ENCODE peak calls at places on chromosomes 1 and 21, in seven cellular contexts. D is prostate gland, V is esophagus muscularis mucosa, F is GM12892, I is H1, R is transverse colon, K is endothelial cell of umbilical vein. N is an unnamed sample.

GRCh38 chr21:46116189-46116845 is 18.4 kb downstream of the COL6A2 start:
- DNase-seq in F (peak; percentile 13), R (no peak), K (no peak), I (no peak), D (no peak), V (no peak), N (peak; percentile 9)

GRCh38 chr1:241990040-241990439 is 8.9 kb downstream of the MAP1LC3C start:
- DNase-seq in F (no peak), V (no peak), R (peak; percentile 61), I (no peak), K (no peak), D (no peak), N (no peak)

GRCh38 chr1:4265836-4266235 is 365.8 kb upstream of the C1orf174 start:
- DNase-seq in V (peak; percentile 89), R (no peak), K (no peak), I (no peak), F (no peak), D (no peak), N (no peak)

GRCh38 chr1:182624582-182624981 is 20.4 kb upstream of the RGS16 start:
- DNase-seq in R (no peak), K (no peak), I (no peak), F (no peak), D (no peak), V (no peak), N (no peak)

GRCh38 chr1:227546598-227547313 is 16.6 kb upstream of the ZNF678 start:
- DNase-seq in K (no peak), D (no peak), R (no peak), F (no peak), V (no peak), I (no peak), N (no peak)

GRCh38 chr1:143698016-143698415 is 273.8 kb downstream of the FAM72C start:
- DNase-seq in R (peak; percentile 74), V (no peak), I (peak; percentile 29), K (no peak), D (no peak), F (no peak), N (no peak)

GRCh38 chr1:61097326-61097725 is 15.0 kb downstream of the NFIA start:
- DNase-seq in D (no peak), V (no peak), I (no peak), R (no peak), K (peak; percentile 44), F (no peak), N (no peak)

GRCh38 chr1:7616076-7616833 is 154.8 kb upstream of the VAMP3 start:
- DNase-seq in V (no peak), I (no peak), K (peak; percentile 36), F (no peak), D (peak; percentile 12), R (peak; percentile 14), N (no peak)

GRCh38 chr1:245153645-245154428 is 948 bp upstream of the KIF26B start:
- DNase-seq in D (no peak), R (no peak), I (no peak), F (peak; percentile 18), V (no peak), K (peak; percentile 19), N (peak; percentile 19)

GRCh38 chr1:222994506-222995229 is 148.4 kb downstream of the TLR5 start:
- DNase-seq in F (no peak), R (no peak), K (peak; percentile 79), I (no peak), D (no peak), V (no peak), N (no peak)

GRCh38 chr21:39529026-39529425 is 77.3 kb downstream of the SH3BGR start:
- DNase-seq in D (no peak), V (no peak), R (no peak), K (no peak), I (no peak), F (no peak), N (no peak)

GRCh38 chr1:244839656-244840055 is 4.2 kb downstream of the COX20 start:
- DNase-seq in D (no peak), V (no peak), I (no peak), K (no peak), R (no peak), F (no peak), N (no peak)

GRCh38 chr1:230869499-230869898 is 1.2 kb upstream of the C1orf198 start:
- DNase-seq in K (no peak), I (no peak), F (no peak), R (no peak), V (no peak), D (no peak), N (no peak)

GRCh38 chr21:35178812-35179211 is 129.7 kb upstream of the RUNX1 start:
- DNase-seq in V (no peak), K (peak; percentile 10), D (no peak), R (no peak), I (no peak), F (no peak), N (no peak)

GRCh38 chr1:33012165-33012564 is 24.5 kb downstream of the AK2 start:
- DNase-seq in D (no peak), R (no peak), V (no peak), K (no peak), I (no peak), F (no peak), N (no peak)

GRCh38 chr1:98068016-98068415 is 147.2 kb upstream of the DPYD start:
- DNase-seq in F (no peak), V (no peak), I (no peak), D (no peak), R (no peak), K (no peak), N (no peak)

GRCh38 chr21:17402885-17403477 is 109.9 kb upstream of the CXADR start:
- DNase-seq in R (no peak), I (no peak), K (no peak), D (no peak), F (no peak), V (no peak), N (no peak)

GRCh38 chr21:44261191-44261631 is 486 bp downstream of the DNMT3L start:
- DNase-seq in R (no peak), V (no peak), D (no peak), F (no peak), K (no peak), I (no peak), N (no peak)

GRCh38 chr1:16174886-16175598 is 19.2 kb upstream of the EPHA2 start:
- DNase-seq in V (no peak), D (no peak), I (no peak), K (no peak), R (no peak), F (no peak), N (no peak)

GRCh38 chr1:150221552-150221951 is 14.4 kb downstream of the ANP32E start:
- DNase-seq in F (no peak), K (no peak), D (no peak), R (no peak), V (no peak), I (no peak), N (no peak)

GRCh38 chr21:27645285-27645684 is 678.4 kb upstream of the ADAMTS5 start:
- DNase-seq in I (no peak), F (no peak), K (no peak), R (no peak), D (peak; percentile 4), V (no peak), N (no peak)

GRCh38 chr1:23530089-23530749 is 814 bp downstream of the E2F2 start:
- DNase-seq in F (no peak), K (no peak), V (no peak), R (peak; percentile 38), D (no peak), I (no peak), N (no peak)

GRCh38 chr1:170967042-170967910 is 31.9 kb downstream of the MROH9 start:
- DNase-seq in K (peak; percentile 45), R (no peak), I (no peak), F (no peak), V (no peak), D (peak; percentile 10), N (peak; percentile 2)

DNA sequence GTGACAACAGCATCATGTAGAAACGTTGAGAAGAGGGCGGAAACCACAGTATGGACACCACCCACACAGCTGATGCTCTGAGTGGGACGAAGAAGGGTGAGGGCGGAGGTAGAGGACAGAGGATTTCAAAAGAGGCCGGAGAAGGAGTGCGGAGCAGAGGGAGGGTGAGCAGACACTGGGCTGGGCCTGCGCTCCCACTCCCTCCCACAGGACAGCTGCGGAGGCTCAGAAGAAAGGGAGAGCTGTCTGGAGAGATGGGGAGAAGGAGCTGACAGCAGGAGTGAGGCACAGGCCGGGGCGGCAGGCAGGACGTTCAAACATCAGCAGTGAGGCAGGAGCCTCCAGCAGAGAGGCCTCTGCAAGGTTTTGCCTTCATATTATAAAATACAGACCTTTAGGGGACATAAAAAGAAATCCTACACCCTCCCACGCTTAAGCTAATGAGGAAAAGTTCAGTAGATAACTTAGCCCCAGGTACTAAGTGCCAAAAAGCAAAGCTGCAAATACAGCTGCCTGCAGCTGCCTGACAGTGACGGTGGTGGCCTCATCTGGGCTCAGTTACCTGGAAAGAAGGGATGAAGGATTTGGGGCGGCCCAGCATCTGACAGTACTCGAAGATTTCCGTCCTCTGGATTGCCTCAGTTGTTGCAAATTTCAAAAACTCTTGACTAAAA is 25.7 kb downstream of the SEC16B start:
- DNase-seq in R (no peak), K (no peak), V (no peak), I (no peak), D (no peak), F (no peak), N (no peak)
- TF ChIP-seq POLR2A in R (no peak), K (no peak), V (no peak), I (no peak), D (no peak), F (no peak), N (no peak)

GRCh38 chr1:112702420-112703261 is 4.3 kb downstream of the RHOC start:
- DNase-seq in I (no peak), F (no peak), D (no peak), V (no peak), R (no peak), K (no peak), N (no peak)
- TF ChIP-seq POLR2AphosphoS5 in I (no peak), F (peak; percentile 13), D (no peak), V (no peak), R (no peak), K (no peak), N (no peak)

GRCh38 chr1:8702121-8702520 is 115.3 kb downstream of the RERE start:
- DNase-seq in R (peak; percentile 57), K (peak; percentile 71), V (no peak), F (no peak), I (no peak), D (peak; percentile 85), N (no peak)
- TF ChIP-seq POLR2A in R (peak; percentile 20), K (no peak), V (no peak), F (no peak), I (peak; percentile 73), D (peak; percentile 29), N (no peak)

GRCh38 chr1:62841587-62842169 is 57.7 kb downstream of the ATG4C start:
- DNase-seq in F (peak; percentile 3), K (peak; percentile 70), I (no peak), D (peak; percentile 44), V (no peak), R (no peak), N (peak; percentile 1)

GRCh38 chr1:62834400-62834987 is 50.6 kb downstream of the ATG4C start:
- DNase-seq in I (no peak), R (no peak), F (no peak), D (no peak), V (no peak), K (no peak), N (no peak)

GRCh38 chr1:62832276-62832675 is 48.3 kb downstream of the ATG4C start:
- DNase-seq in R (no peak), D (no peak), F (no peak), I (no peak), K (no peak), V (no peak), N (no peak)

GRCh38 chr1:62833529-62833928 is 49.6 kb downstream of the ATG4C start:
- DNase-seq in D (no peak), R (no peak), F (no peak), K (no peak), V (no peak), I (no peak), N (no peak)

GRCh38 chr1:62836856-62837540 is 53.1 kb downstream of the ATG4C start:
- DNase-seq in V (no peak), F (no peak), I (no peak), K (no peak), D (no peak), R (no peak), N (no peak)
- TF ChIP-seq POLR2AphosphoS5 in V (no peak), F (no peak), I (no peak), K (no peak), D (no peak), R (no peak), N (no peak)